ENCODE peak calls at places on chromosomes 6 and 20, in ten cellular contexts. Y is D721Med; N is PC-9; B is AG04450; S is A549; Z is cardiac fibroblast; R is CD4-positive, alpha-beta T cell; K is fibroblast of mammary gland; L is dorsolateral prefrontal cortex; G is adrenal gland. T is an unnamed sample.

GRCh38 chr20:52410182-52410647 is 218.6 kb upstream of the ZFP64 start:
- DNase-seq in Y (no peak), N (no peak), B (no peak), S (no peak), Z (no peak), R (peak; percentile 46), K (peak; percentile 65), L (no peak), G (no peak), T (no peak)

GRCh38 chr6:119873107-119873506 is 523.5 kb upstream of the MAN1A1 start:
- DNase-seq in Y (no peak), N (no peak), B (no peak), S (no peak), Z (no peak), R (no peak), K (no peak), L (no peak), G (no peak), T (no peak)

GRCh38 chr6:3382399-3383279 is 74.2 kb downstream of the SLC22A23 start:
- DNase-seq in Y (no peak), N (peak; percentile 92), B (no peak), S (peak; percentile 53), Z (peak; percentile 69), R (no peak), K (peak; percentile 59), L (no peak), G (no peak), T (peak; percentile 15)

GRCh38 chr6:74018825-74019224 is 322.8 kb downstream of the CD109 start:
- DNase-seq in Y (no peak), N (no peak), B (no peak), S (no peak), Z (peak; percentile 19), R (no peak), K (no peak), L (no peak), G (no peak), T (peak; percentile 3)

GRCh38 chr6:38153511-38153910 is 334.0 kb downstream of the ZFAND3 start:
- DNase-seq in Y (no peak), N (no peak), B (no peak), S (no peak), Z (no peak), R (no peak), K (no peak), L (no peak), G (no peak), T (no peak)

GRCh38 chr6:36052092-36052491 is 24.5 kb downstream of the MAPK14 start:
- DNase-seq in Y (no peak), N (no peak), B (no peak), S (no peak), Z (no peak), R (no peak), K (peak; percentile 61), L (no peak), G (no peak), T (peak; percentile 56)

GRCh38 chr20:5065489-5066383 is 54.0 kb downstream of the PCNA start:
- DNase-seq in Y (no peak), N (peak; percentile 97), B (peak; percentile 91), S (peak; percentile 98), Z (peak; percentile 97), R (no peak), K (peak; percentile 98), L (no peak), G (peak; percentile 99), T (peak; percentile 98)

GRCh38 chr6:71886184-71887005 is at the start of gene RIMS1:
- DNase-seq in Y (no peak), N (no peak), B (no peak), S (peak; percentile 1), Z (peak; percentile 5), R (no peak), K (no peak), L (peak; percentile 47), G (peak; percentile 2), T (no peak)

GRCh38 chr6:28633445-28634215 is 107.9 kb downstream of the GPX5 start:
- DNase-seq in Y (no peak), N (no peak), B (no peak), S (peak; percentile 78), Z (no peak), R (no peak), K (no peak), L (no peak), G (no peak), T (no peak)

GRCh38 chr6:37096025-37096424 is 73.9 kb upstream of the PIM1 start:
- DNase-seq in Y (no peak), N (no peak), B (no peak), S (no peak), Z (no peak), R (no peak), K (no peak), L (no peak), G (peak; percentile 52), T (no peak)

GRCh38 chr6:36607782-36608386 is 13.7 kb downstream of the SRSF3 start:
- DNase-seq in Y (no peak), N (no peak), B (no peak), S (no peak), Z (no peak), R (no peak), K (no peak), L (no peak), G (no peak), T (no peak)

DNA sequence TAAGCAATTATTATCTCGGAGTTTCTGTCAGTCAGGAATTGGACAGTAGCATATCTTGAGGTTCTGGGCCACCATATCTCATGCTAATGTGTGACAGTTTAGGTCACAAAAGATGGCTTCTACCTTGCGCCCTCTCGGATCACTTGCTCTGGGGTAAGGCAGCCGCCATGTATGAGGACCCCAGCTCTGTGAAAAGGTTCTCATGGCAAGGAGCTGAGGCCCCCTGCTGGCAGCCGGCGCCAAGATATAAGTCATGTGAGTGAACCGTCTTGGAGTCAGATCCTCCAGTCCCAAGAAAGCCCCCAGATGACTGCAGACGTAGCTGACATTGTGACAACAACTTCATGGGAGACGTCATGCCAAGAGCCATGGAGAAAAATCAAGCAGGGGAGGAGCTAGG is 670.8 kb downstream of the KIF16B start:
- DNase-seq in Y (no peak), N (no peak), B (no peak), S (peak; percentile 44), Z (no peak), R (no peak), K (no peak), L (no peak), G (no peak), T (no peak)
- TF ChIP-seq CTCF in Y (peak; percentile 19), N (peak; percentile 52), B (peak; percentile 10), S (no peak), Z (no peak), R (no peak), K (peak; percentile 6), L (no peak), G (no peak), T (peak; percentile 13)

GRCh38 chr6:46862381-46862780 is 59.4 kb downstream of the ADGRF5 start:
- DNase-seq in Y (no peak), N (no peak), B (no peak), S (no peak), Z (no peak), R (no peak), K (no peak), L (no peak), G (no peak), T (no peak)
- TF ChIP-seq CTCF in Y (no peak), N (no peak), B (no peak), S (no peak), Z (no peak), R (no peak), K (no peak), L (no peak), G (no peak), T (no peak)

GRCh38 chr20:63055575-63056235 is 48.9 kb upstream of the BHLHE23 start:
- DNase-seq in Y (no peak), N (no peak), B (no peak), S (no peak), Z (no peak), R (no peak), K (no peak), L (peak; percentile 44), G (no peak), T (no peak)

GRCh38 chr20:63052571-63053429 is 46.0 kb upstream of the BHLHE23 start:
- DNase-seq in Y (no peak), N (no peak), B (no peak), S (no peak), Z (no peak), R (no peak), K (no peak), L (peak; percentile 34), G (no peak), T (no peak)

GRCh38 chr20:63054695-63055240 is 48.0 kb upstream of the BHLHE23 start:
- DNase-seq in Y (no peak), N (no peak), B (no peak), S (no peak), Z (no peak), R (no peak), K (no peak), L (peak; percentile 23), G (no peak), T (no peak)

GRCh38 chr20:63053430-63054102 is 46.8 kb upstream of the BHLHE23 start:
- DNase-seq in Y (no peak), N (no peak), B (no peak), S (no peak), Z (no peak), R (no peak), K (no peak), L (peak; percentile 35), G (no peak), T (no peak)

DNA sequence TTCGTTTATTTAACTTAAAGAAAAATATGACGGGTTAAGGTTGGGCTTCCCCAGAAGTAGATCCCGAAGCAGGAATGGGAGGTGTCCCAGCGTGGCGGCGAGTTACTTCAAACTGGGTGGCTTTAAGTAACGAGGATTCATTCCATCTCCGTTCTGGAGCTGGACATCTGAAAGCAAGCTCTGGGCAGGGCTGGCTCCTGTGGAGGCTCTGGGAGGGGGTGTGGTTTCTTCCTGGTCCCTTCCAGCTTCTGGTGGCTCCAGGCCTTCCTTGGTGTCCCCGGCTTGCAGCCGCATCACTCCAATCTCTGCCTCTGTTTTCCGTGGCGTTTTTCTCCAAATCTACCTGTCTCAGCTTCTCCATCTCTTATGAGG is 47.3 kb upstream of the BHLHE23 start:
- DNase-seq in Y (no peak), N (no peak), B (no peak), S (no peak), Z (no peak), R (no peak), K (no peak), L (peak; percentile 30), G (no peak), T (no peak)
- TF ChIP-seq CTCF in Y (no peak), N (no peak), B (no peak), S (no peak), Z (no peak), R (no peak), K (no peak), L (no peak), G (no peak), T (no peak)

GRCh38 chr6:140077712-140078551 is 703.5 kb upstream of the CITED2 start:
- DNase-seq in Y (no peak), N (no peak), B (no peak), S (no peak), Z (no peak), R (no peak), K (peak; percentile 55), L (no peak), G (no peak), T (peak; percentile 31)
- TF ChIP-seq CTCF in Y (no peak), N (no peak), B (no peak), S (no peak), Z (no peak), R (no peak), K (no peak), L (no peak), G (no peak), T (no peak)

DNA sequence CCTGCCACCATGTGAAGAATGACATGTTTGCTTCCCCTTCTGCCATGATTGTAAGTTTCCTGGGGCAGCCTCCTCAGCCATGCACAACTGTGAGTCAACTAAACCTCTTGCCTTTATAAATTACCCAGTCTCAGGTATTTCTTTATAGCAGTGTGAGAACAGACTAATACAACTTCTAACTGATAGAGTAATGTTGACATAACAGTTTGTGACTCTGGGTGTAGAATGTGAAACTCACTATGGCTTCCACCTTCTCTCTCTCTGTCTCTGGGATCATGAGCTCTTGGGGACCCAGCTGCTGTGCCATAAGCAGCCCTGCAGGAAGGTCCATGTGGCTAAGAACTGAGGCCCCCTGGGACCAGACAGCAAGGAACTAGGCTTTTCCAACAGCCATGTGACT is 3.5 kb upstream of the HLA-G start:
- DNase-seq in Y (no peak), N (no peak), B (no peak), S (no peak), Z (no peak), R (no peak), K (no peak), L (no peak), G (no peak), T (no peak)
- TF ChIP-seq CTCF in Y (no peak), N (no peak), B (no peak), S (no peak), Z (no peak), R (no peak), K (no peak), L (no peak), G (no peak), T (no peak)

T was measured in foreskin fibroblast.